ENCODE peak calls at places on chromosomes 13 and 19, in ten cellular contexts. K is fibroblast of mammary gland, O is psoas muscle, A is heart left ventricle, G is astrocyte of the cerebellum, Q is ovary, M is WERI-Rb-1, V is tibial nerve, J is BE2C, W is cardiac muscle cell. Z is an unnamed sample.

GRCh38 chr19:1469936-1470863 is 8.8 kb downstream of the C19orf25 start:
- DNase-seq in K (no peak), O (peak), A (no peak), G (no peak), Q (peak), M (peak), V (no peak), J (no peak), W (peak), Z (no peak)

GRCh38 chr13:29491248-29491647 is 104.2 kb downstream of the SLC7A1 start:
- DNase-seq in K (no peak), O (no peak), A (no peak), G (no peak), Q (peak), M (no peak), V (no peak), J (no peak), W (no peak), Z (no peak)

GRCh38 chr19:45186509-45187334 is 8.1 kb downstream of the BLOC1S3 start:
- DNase-seq in K (peak), O (no peak), A (no peak), G (no peak), Q (no peak), M (no peak), V (no peak), J (no peak), W (no peak), Z (peak)

GRCh38 chr13:38262211-38262610 is 87.4 kb upstream of the UFM1 start:
- DNase-seq in K (peak), O (no peak), A (no peak), G (no peak), Q (no peak), M (no peak), V (no peak), J (no peak), W (no peak), Z (peak)

GRCh38 chr19:30557927-30558557 is 185.9 kb downstream of the ZNF536 start:
- DNase-seq in K (no peak), O (no peak), A (no peak), G (no peak), Q (no peak), M (no peak), V (no peak), J (no peak), W (no peak), Z (no peak)

GRCh38 chr19:31263317-31263716 is 85.9 kb downstream of the TSHZ3 start:
- DNase-seq in K (no peak), O (no peak), A (no peak), G (no peak), Q (peak), M (no peak), V (no peak), J (no peak), W (no peak), Z (no peak)

GRCh38 chr19:13262450-13262849 is 112.2 kb downstream of the IER2 start:
- DNase-seq in K (peak), O (no peak), A (no peak), G (peak), Q (no peak), M (no peak), V (no peak), J (no peak), W (peak), Z (no peak)

GRCh38 chr19:28764066-28764465 is 448.9 kb downstream of the UQCRFS1 start:
- DNase-seq in K (no peak), O (no peak), A (no peak), G (no peak), Q (no peak), M (no peak), V (no peak), J (no peak), W (no peak), Z (no peak)

GRCh38 chr19:33134571-33135041 is 2.7 kb downstream of the WDR88 start:
- DNase-seq in K (no peak), O (no peak), A (no peak), G (no peak), Q (no peak), M (no peak), V (no peak), J (no peak), W (no peak), Z (no peak)

GRCh38 chr13:103386341-103386740 is 320.1 kb upstream of the SLC10A2 start:
- DNase-seq in K (peak), O (no peak), A (peak), G (peak), Q (no peak), M (no peak), V (no peak), J (no peak), W (peak), Z (no peak)

GRCh38 chr13:79898996-79899395 is 418.0 kb downstream of the NDFIP2 start:
- DNase-seq in K (peak), O (no peak), A (no peak), G (no peak), Q (no peak), M (no peak), V (no peak), J (no peak), W (no peak), Z (no peak)

GRCh38 chr13:24693862-24694471 is 13.8 kb downstream of the ATP12A start:
- DNase-seq in K (peak), O (no peak), A (no peak), G (no peak), Q (no peak), M (peak), V (no peak), J (peak), W (peak), Z (no peak)

GRCh38 chr13:27980280-27980998 is 8.1 kb downstream of the URAD start:
- DNase-seq in K (no peak), O (no peak), A (no peak), G (no peak), Q (no peak), M (no peak), V (no peak), J (no peak), W (no peak), Z (no peak)

GRCh38 chr19:46355234-46355990 is 8.5 kb downstream of the PPP5C start:
- DNase-seq in K (no peak), O (no peak), A (peak), G (no peak), Q (no peak), M (no peak), V (no peak), J (no peak), W (no peak), Z (no peak)

GRCh38 chr13:96199315-96199714 is 109.4 kb downstream of the HS6ST3 start:
- DNase-seq in K (no peak), O (no peak), A (no peak), G (no peak), Q (no peak), M (no peak), V (no peak), J (no peak), W (no peak), Z (no peak)

GRCh38 chr19:30119180-30119920 is 177.3 kb downstream of the URI1 start:
- DNase-seq in K (no peak), O (no peak), A (no peak), G (no peak), Q (no peak), M (no peak), V (no peak), J (peak), W (no peak), Z (no peak)

GRCh38 chr19:4474504-4475136 is 2.5 kb downstream of the HDGFL2 start:
- DNase-seq in K (peak), O (no peak), A (no peak), G (peak), Q (no peak), M (peak), V (no peak), J (peak), W (peak), Z (no peak)

GRCh38 chr13:35833571-35834305 is 297.4 kb downstream of the DCLK1 start:
- DNase-seq in K (no peak), O (no peak), A (no peak), G (no peak), Q (no peak), M (no peak), V (no peak), J (no peak), W (no peak), Z (no peak)

GRCh38 chr13:107373551-107373950 is 805.6 kb upstream of the ARGLU1 start:
- DNase-seq in K (peak), O (no peak), A (no peak), G (peak), Q (no peak), M (no peak), V (no peak), J (peak), W (peak), Z (no peak)

GRCh38 chr19:4536798-4537197 is 1.8 kb upstream of the PLIN5 start:
- DNase-seq in K (no peak), O (no peak), A (no peak), G (no peak), Q (no peak), M (peak), V (no peak), J (no peak), W (no peak), Z (no peak)

GRCh38 chr13:79837741-79838450 is 356.9 kb downstream of the NDFIP2 start:
- DNase-seq in K (peak), O (no peak), A (no peak), G (no peak), Q (no peak), M (no peak), V (no peak), J (no peak), W (no peak), Z (no peak)

GRCh38 chr13:62512194-62513141 is 1096.8 kb upstream of the PCDH20 start:
- DNase-seq in K (peak), O (no peak), A (no peak), G (peak), Q (no peak), M (peak), V (no peak), J (peak), W (peak), Z (no peak)

GRCh38 chr13:106534844-106535551 is 464 bp downstream of the EFNB2 start:
- DNase-seq in K (peak), O (peak), A (peak), G (no peak), Q (peak), M (peak), V (no peak), J (peak), W (peak), Z (no peak)

GRCh38 chr19:49468746-49469447 is 5.1 kb upstream of the FLT3LG start:
- DNase-seq in K (peak), O (peak), A (peak), G (no peak), Q (no peak), M (no peak), V (peak), J (no peak), W (peak), Z (no peak)

GRCh38 chr13:48154671-48155070 is 59.8 kb upstream of the MED4 start:
- DNase-seq in K (no peak), O (no peak), A (no peak), G (no peak), Q (no peak), M (no peak), V (no peak), J (no peak), W (no peak), Z (no peak)

GRCh38 chr13:48153186-48153585 is 58.3 kb upstream of the MED4 start:
- DNase-seq in K (no peak), O (no peak), A (no peak), G (no peak), Q (no peak), M (no peak), V (no peak), J (no peak), W (no peak), Z (no peak)

GRCh38 chr13:48151766-48152165 is 56.9 kb upstream of the MED4 start:
- DNase-seq in K (no peak), O (no peak), A (no peak), G (peak), Q (no peak), M (no peak), V (no peak), J (no peak), W (no peak), Z (no peak)

GRCh38 chr13:48155850-48156249 is 60.9 kb upstream of the MED4 start:
- DNase-seq in K (peak), O (no peak), A (no peak), G (peak), Q (no peak), M (no peak), V (no peak), J (no peak), W (no peak), Z (no peak)

DNA sequence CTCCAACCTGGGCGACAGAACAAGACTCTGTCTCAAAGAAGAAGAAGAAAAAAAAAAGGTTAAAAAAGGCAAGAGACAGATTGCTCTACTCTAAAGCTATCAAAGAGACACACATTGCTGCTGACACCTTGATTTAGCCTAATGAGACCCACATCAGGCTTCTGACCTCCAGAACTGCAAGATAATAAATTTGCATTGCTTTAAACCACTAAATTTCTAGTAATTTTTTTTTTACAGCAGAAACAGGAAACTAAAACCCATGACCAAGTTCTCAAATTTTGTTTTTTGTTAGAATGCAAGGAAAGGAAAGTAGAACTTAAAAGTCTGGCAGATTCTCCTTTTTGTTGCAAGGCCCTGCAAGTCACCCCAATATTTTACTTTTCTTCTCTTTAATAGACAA is 56.4 kb upstream of the MED4 start:
- DNase-seq in K (no peak), O (no peak), A (no peak), G (no peak), Q (no peak), M (no peak), V (no peak), J (no peak), W (no peak), Z (no peak)
- H3K4me3 ChIP-seq in K (no peak), O (no peak), A (no peak), G (no peak), Q (no peak), M (no peak), V (no peak), J (no peak), W (no peak), Z (no peak)

GRCh38 chr13:112588490-112589297 is 741 bp upstream of the TUBGCP3 start:
- DNase-seq in K (no peak), O (no peak), A (no peak), G (no peak), Q (no peak), M (no peak), V (no peak), J (no peak), W (no peak), Z (no peak)

GRCh38 chr13:112587359-112587766 is 590 bp downstream of the TUBGCP3 start:
- DNase-seq in K (peak), O (peak), A (peak), G (peak), Q (peak), M (peak), V (peak), J (peak), W (peak), Z (no peak)

GRCh38 chr13:112583592-112584277 is 4.2 kb downstream of the TUBGCP3 start:
- DNase-seq in K (no peak), O (peak), A (no peak), G (no peak), Q (no peak), M (no peak), V (no peak), J (no peak), W (no peak), Z (no peak)

GRCh38 chr13:112586334-112586733 is 1.6 kb downstream of the TUBGCP3 start:
- DNase-seq in K (no peak), O (no peak), A (no peak), G (no peak), Q (no peak), M (no peak), V (no peak), J (no peak), W (no peak), Z (no peak)

GRCh38 chr13:112587767-112588489 is at the start of gene TUBGCP3:
- DNase-seq in K (peak), O (peak), A (peak), G (peak), Q (peak), M (peak), V (peak), J (peak), W (peak), Z (no peak)
- TF ChIP-seq CTCF in K (no peak), O (no peak), A (peak), G (peak), Q (no peak), M (no peak), V (peak), J (no peak), W (no peak), Z (no peak)

GRCh38 chr13:77714119-77714755 is 16.8 kb downstream of the SLAIN1 start:
- DNase-seq in K (no peak), O (no peak), A (no peak), G (no peak), Q (no peak), M (no peak), V (no peak), J (no peak), W (no peak), Z (no peak)
- H3K4me3 ChIP-seq in K (no peak), O (no peak), A (no peak), G (no peak), Q (no peak), M (no peak), V (no peak), J (no peak), W (no peak), Z (no peak)

GRCh38 chr19:52590728-52591127 is 20.6 kb downstream of the ZNF701 start:
- DNase-seq in K (no peak), O (no peak), A (no peak), G (no peak), Q (no peak), M (peak), V (no peak), J (no peak), W (no peak), Z (no peak)

DNA sequence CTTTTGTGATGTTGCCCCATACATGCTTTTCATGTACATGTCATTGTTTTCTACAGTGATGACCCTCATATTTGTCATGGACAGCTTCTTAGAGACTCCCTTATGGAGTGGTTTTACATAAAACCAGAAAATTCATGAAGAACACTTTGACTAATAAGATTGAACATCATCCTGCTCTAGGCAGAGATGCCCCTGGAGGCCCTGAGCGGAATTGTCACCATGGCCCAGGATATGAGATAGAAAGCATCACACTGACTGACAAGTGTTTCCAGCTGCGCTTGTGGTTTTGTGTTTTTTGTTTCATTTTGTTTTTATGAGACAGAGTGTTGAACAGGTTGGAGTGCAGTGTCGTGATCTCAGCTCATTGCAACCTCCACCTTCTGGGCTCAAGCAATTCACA is 22.2 kb downstream of the ZNF701 start:
- DNase-seq in K (no peak), O (no peak), A (no peak), G (no peak), Q (no peak), M (no peak), V (no peak), J (no peak), W (no peak), Z (no peak)
- TF ChIP-seq CTCF in K (peak), O (no peak), A (no peak), G (no peak), Q (no peak), M (no peak), V (no peak), J (no peak), W (no peak), Z (no peak)